ENCODE peak calls at places on chromosomes 5 and 9, in ten cellular contexts. U is left ventricle myocardium inferior; R is left colon; I is EH; M is NCI-H460; D is stimulated activated CD8-positive, alpha-beta memory T cell treated with anti-CD3 and anti-CD28 coated beads, Interleukin-12 subunit alpha, Interleukin-12 subunit beta, amount 100 ng/mL, for 4 hours; V is natural killer cell; Q is prostate gland; N is activated CD4-positive, alpha-beta T cell treated with anti-CD3 and anti-CD28 coated beads, Interleukin-2, amount 10 ng/mL, durations not matched to agents 7 days and 5 days; O is DMS153. Z is an unnamed sample.

GRCh38 chr5:171269717-171270116 is 39.3 kb upstream of the TLX3 start:
- DNase-seq in R (no peak), Q (no peak), D (no peak), U (no peak), N (no peak), V (no peak), O (no peak), I (peak), M (peak), Z (no peak)

GRCh38 chr9:100324594-100325200 is 28.0 kb downstream of the TEX10 start:
- DNase-seq in I (peak), R (no peak), V (no peak), Q (no peak), D (no peak), O (no peak), U (no peak), N (no peak), M (peak), Z (no peak)

GRCh38 chr5:113119271-113119924 is 142.8 kb downstream of the DCP2 start:
- DNase-seq in V (no peak), D (no peak), O (no peak), I (no peak), N (no peak), U (peak), R (peak), Q (no peak), M (no peak), Z (no peak)

GRCh38 chr9:8567963-8568579 is 768.5 kb upstream of the DMAC1 start:
- DNase-seq in Q (no peak), I (no peak), V (no peak), O (no peak), N (no peak), R (no peak), D (no peak), M (no peak), U (no peak), Z (no peak)

GRCh38 chr9:112348257-112348992 is 15.0 kb upstream of the PTBP3 start:
- DNase-seq in V (peak), I (peak), N (peak), R (peak), Q (peak), U (peak), O (peak), M (peak), D (peak), Z (peak)

GRCh38 chr5:73998496-73998895 is 372.5 kb downstream of the ARHGEF28 start:
- DNase-seq in U (no peak), Q (peak), M (no peak), I (no peak), N (no peak), R (no peak), D (no peak), V (no peak), O (peak), Z (no peak)

GRCh38 chr5:138463335-138464017 is 1.8 kb upstream of the EGR1 start:
- DNase-seq in Q (no peak), D (no peak), M (no peak), V (no peak), O (no peak), I (peak), N (no peak), R (peak), U (no peak), Z (no peak)

GRCh38 chr5:176662371-176663333 is 15.4 kb downstream of the TSPAN17 start:
- DNase-seq in D (no peak), Q (no peak), V (no peak), R (no peak), O (no peak), U (no peak), I (no peak), N (no peak), M (no peak), Z (no peak)

GRCh38 chr5:126982926-126983873 is 47.2 kb downstream of the MARCHF3 start:
- DNase-seq in I (no peak), O (no peak), N (no peak), U (no peak), Q (no peak), D (no peak), M (no peak), V (no peak), R (no peak), Z (no peak)

GRCh38 chr5:78300464-78301045 is 6.1 kb upstream of the AP3B1 start:
- DNase-seq in Q (no peak), R (no peak), I (peak), V (no peak), D (no peak), U (no peak), O (no peak), M (no peak), N (no peak), Z (no peak)

GRCh38 chr5:143129910-143130703 is 273.4 kb downstream of the NR3C1 start:
- DNase-seq in M (no peak), D (no peak), O (no peak), U (no peak), N (no peak), I (no peak), V (no peak), Q (no peak), R (no peak), Z (no peak)

GRCh38 chr5:60333103-60333502 is 366.9 kb downstream of the DEPDC1B start:
- DNase-seq in R (no peak), I (peak), U (no peak), D (no peak), N (no peak), V (no peak), Q (no peak), O (no peak), M (no peak), Z (no peak)

GRCh38 chr9:26665676-26666075 is 226.9 kb downstream of the CAAP1 start:
- DNase-seq in O (no peak), D (no peak), V (no peak), Q (no peak), U (no peak), N (no peak), M (no peak), I (no peak), R (no peak), Z (no peak)

GRCh38 chr5:122323132-122323548 is 11.1 kb downstream of the SNCAIP start:
- DNase-seq in D (no peak), I (no peak), N (no peak), M (no peak), U (no peak), R (no peak), V (no peak), O (no peak), Q (no peak), Z (no peak)

GRCh38 chr5:102749416-102750021 is 5.6 kb upstream of the PAM start:
- DNase-seq in I (no peak), N (no peak), O (no peak), Q (no peak), U (no peak), V (no peak), D (no peak), R (no peak), M (no peak), Z (no peak)

GRCh38 chr9:91949293-91949945 is 609 bp downstream of the ROR2 start:
- DNase-seq in O (peak), D (no peak), N (no peak), Q (peak), R (peak), V (no peak), U (no peak), M (no peak), I (peak), Z (no peak)

GRCh38 chr9:136858844-136859757 is 7.0 kb downstream of the MAMDC4 start:
- DNase-seq in D (no peak), O (no peak), N (no peak), U (peak), I (peak), M (no peak), V (no peak), R (peak), Q (peak), Z (no peak)

GRCh38 chr9:95935861-95936578 is 60.5 kb downstream of the ERCC6L2 start:
- DNase-seq in M (no peak), O (no peak), D (no peak), Q (no peak), V (no peak), U (no peak), N (no peak), I (no peak), R (no peak), Z (no peak)

GRCh38 chr9:117044241-117044640 is 357.1 kb downstream of the TRIM32 start:
- DNase-seq in V (no peak), O (no peak), M (no peak), U (no peak), Q (no peak), N (no peak), I (no peak), R (no peak), D (no peak), Z (no peak)

GRCh38 chr5:129110742-129111141 is 16.2 kb downstream of the ISOC1 start:
- DNase-seq in M (no peak), U (no peak), O (no peak), R (no peak), N (no peak), I (peak), D (no peak), Q (no peak), V (no peak), Z (no peak)

GRCh38 chr5:53777864-53778618 is 217.6 kb downstream of the NDUFS4 start:
- DNase-seq in O (no peak), U (no peak), Q (peak), V (no peak), N (no peak), D (no peak), I (no peak), M (no peak), R (no peak), Z (no peak)

GRCh38 chr9:17905356-17906203 is 326.7 kb downstream of the SH3GL2 start:
- DNase-seq in M (no peak), N (no peak), I (no peak), D (no peak), O (no peak), Q (no peak), U (no peak), R (peak), V (no peak), Z (no peak)

Z was measured in activated CD4-positive, alpha-beta memory T cell treated with anti-CD3 and anti-CD28 coated beads, Interleukin-2, amount 10 ng/mL, durations not matched to agents 7 days and 5 days.